ENCODE peak calls at places on chromosomes 7 and 10, in five cellular contexts. N is HepG2, E is IMR-90, M is GM23248, A is fibroblast of lung. X is an unnamed sample.

GRCh38 chr7:158827411-158828342 is 1.6 kb downstream of the ESYT2 start:
- DNase-seq in N (no peak), E (peak), M (peak), A (peak), X (no peak)

GRCh38 chr10:52778511-52779392 is 6.2 kb upstream of the MBL2 start:
- DNase-seq in N (peak), E (peak), M (peak), A (peak), X (peak)

GRCh38 chr10:71873582-71874182 is 22.6 kb upstream of the PSAP start:
- DNase-seq in N (no peak), E (no peak), M (no peak), A (no peak), X (no peak)

GRCh38 chr7:30412810-30413504 is 65.6 kb downstream of the NOD1 start:
- DNase-seq in N (peak), E (peak), M (peak), A (peak), X (peak)

GRCh38 chr10:78424721-78425120 is 391.1 kb downstream of the RPS24 start:
- DNase-seq in N (peak), E (no peak), M (no peak), A (no peak), X (peak)

GRCh38 chr7:75951506-75951905 is 36.6 kb downstream of the POR start:
- DNase-seq in N (peak), E (peak), M (peak), A (peak), X (no peak)

GRCh38 chr7:51328351-51328801 is 11.8 kb upstream of the COBL start:
- DNase-seq in N (peak), E (no peak), M (no peak), A (no peak), X (no peak)

GRCh38 chr10:3848005-3848767 is 63.2 kb upstream of the KLF6 start:
- DNase-seq in N (no peak), E (peak), M (peak), A (peak), X (no peak)

GRCh38 chr10:60573342-60573741 is 183.7 kb upstream of the ANK3 start:
- DNase-seq in N (no peak), E (no peak), M (peak), A (no peak), X (peak)

GRCh38 chr10:71748671-71749191 is 24.6 kb downstream of the VSIR start:
- DNase-seq in N (no peak), E (no peak), M (no peak), A (no peak), X (no peak)

GRCh38 chr10:71860243-71861029 is 9.4 kb upstream of the PSAP start:
- DNase-seq in N (peak), E (peak), M (peak), A (peak), X (peak)

GRCh38 chr7:36075561-36075960 is 77.5 kb upstream of the EEPD1 start:
- DNase-seq in N (no peak), E (no peak), M (no peak), A (no peak), X (peak)

GRCh38 chr7:147524726-147525245 is 1065.8 kb upstream of the C7orf33 start:
- DNase-seq in N (no peak), E (no peak), M (peak), A (no peak), X (no peak)

GRCh38 chr10:19416164-19416563 is 367.6 kb downstream of the MALRD1 start:
- DNase-seq in N (no peak), E (no peak), M (no peak), A (no peak), X (no peak)

GRCh38 chr10:110268442-110268841 is 36.3 kb downstream of the SMNDC1 start:
- DNase-seq in N (no peak), E (no peak), M (no peak), A (no peak), X (no peak)

GRCh38 chr10:30829921-30830671 is 200.5 kb upstream of the LYZL2 start:
- DNase-seq in N (no peak), E (peak), M (peak), A (peak), X (no peak)

GRCh38 chr7:45107356-45107755 is 4.1 kb downstream of the TBRG4 start:
- DNase-seq in N (no peak), E (no peak), M (no peak), A (no peak), X (no peak)

GRCh38 chr7:73742338-73742752 is 3.7 kb upstream of the ABHD11 start:
- DNase-seq in N (no peak), E (no peak), M (no peak), A (no peak), X (peak)

GRCh38 chr10:88952647-88953111 is at the start of gene ACTA2:
- DNase-seq in N (no peak), E (peak), M (peak), A (peak), X (peak)

GRCh38 chr7:155298288-155298833 is 683 bp downstream of the INSIG1 start:
- DNase-seq in N (no peak), E (no peak), M (peak), A (no peak), X (peak)

GRCh38 chr10:129888784-129889616 is 75.1 kb downstream of the EBF3 start:
- DNase-seq in N (no peak), E (peak), M (peak), A (peak), X (peak)

GRCh38 chr10:71964669-71965515 is 697 bp downstream of the CHST3 start:
- DNase-seq in N (no peak), E (peak), M (peak), A (peak), X (peak)

GRCh38 chr7:32872421-32872820 is 19.1 kb downstream of the KBTBD2 start:
- DNase-seq in N (no peak), E (no peak), M (no peak), A (no peak), X (no peak)

GRCh38 chr10:78852856-78853255 is 215.9 kb upstream of the ZMIZ1 start:
- DNase-seq in N (no peak), E (peak), M (peak), A (peak), X (peak)

GRCh38 chr10:116470768-116471415 is 43.2 kb downstream of the PNLIPRP3 start:
- DNase-seq in N (peak), E (no peak), M (peak), A (no peak), X (peak)

GRCh38 chr10:61456095-61456789 is 3.1 kb upstream of the TMEM26 start:
- DNase-seq in N (no peak), E (peak), M (no peak), A (no peak), X (no peak)

GRCh38 chr10:121244791-121245190 is 353.5 kb downstream of the FGFR2 start:
- DNase-seq in N (no peak), E (no peak), M (no peak), A (no peak), X (no peak)

GRCh38 chr7:38222481-38223096 is 44.5 kb downstream of the STARD3NL start:
- DNase-seq in N (peak), E (peak), M (peak), A (peak), X (peak)

GRCh38 chr7:37557810-37558209 is 109.1 kb upstream of the ELMO1 start:
- DNase-seq in N (no peak), E (no peak), M (no peak), A (no peak), X (no peak)

GRCh38 chr7:78492146-78492545 is 693.6 kb downstream of the PHTF2 start:
- DNase-seq in N (no peak), E (no peak), M (no peak), A (no peak), X (no peak)

GRCh38 chr7:78493383-78493782 is 694.8 kb downstream of the PHTF2 start:
- DNase-seq in N (no peak), E (no peak), M (no peak), A (no peak), X (no peak)

GRCh38 chr7:78489851-78490250 is 691.3 kb downstream of the PHTF2 start:
- DNase-seq in N (no peak), E (no peak), M (peak), A (peak), X (no peak)

GRCh38 chr7:78489423-78489822 is 690.9 kb downstream of the PHTF2 start:
- DNase-seq in N (no peak), E (no peak), M (peak), A (no peak), X (no peak)

DNA sequence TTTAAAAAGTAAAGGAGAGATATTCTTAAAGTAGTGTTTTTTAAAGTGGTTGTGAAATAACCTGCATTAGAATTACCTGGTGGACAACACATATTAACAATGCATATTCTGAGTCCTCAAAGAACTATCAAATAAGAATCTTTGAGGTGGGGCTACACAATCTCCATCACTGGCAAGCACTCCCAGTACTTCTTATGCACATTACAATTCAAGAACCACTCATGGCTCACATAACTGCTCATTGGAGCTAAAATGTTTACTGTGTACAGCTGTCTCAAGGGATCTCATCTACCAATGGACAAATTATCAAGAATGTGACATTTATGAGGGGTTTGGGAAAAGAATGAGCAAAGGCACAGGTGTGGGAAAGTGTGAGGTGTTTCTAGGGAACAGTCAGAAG is 692.0 kb downstream of the PHTF2 start:
- DNase-seq in N (no peak), E (no peak), M (no peak), A (no peak), X (no peak)
- H3K4me3 ChIP-seq in N (no peak), E (no peak), M (no peak), A (no peak), X (no peak)

GRCh38 chr7:22697897-22698645 is 28.9 kb upstream of the IL6 start:
- DNase-seq in N (no peak), E (no peak), M (no peak), A (no peak), X (no peak)
- H3K4me2 ChIP-seq in N (no peak), E (no peak), M (no peak), A (no peak), X (no peak)

GRCh38 chr7:130144632-130145171 is 60.5 kb downstream of the TMEM209 start:
- DNase-seq in N (peak), E (peak), M (peak), A (no peak), X (no peak)
- H3K9ac ChIP-seq in N (peak), E (no peak), M (no peak), A (no peak), X (no peak)

GRCh38 chr10:45653454-45653853 is 19.1 kb downstream of the ZFAND4 start:
- DNase-seq in N (no peak), E (no peak), M (no peak), A (no peak), X (no peak)
- H3K4me3 ChIP-seq in N (no peak), E (no peak), M (no peak), A (no peak), X (no peak)

GRCh38 chr10:62772186-62772950 is 32.2 kb upstream of the ADO start:
- DNase-seq in N (no peak), E (peak), M (peak), A (peak), X (no peak)
- H3K4me2 ChIP-seq in N (no peak), E (peak), M (peak), A (no peak), X (no peak)